ENCODE peak calls at places on chromosomes 7 and 10, in six cellular contexts. E is cardiac fibroblast; W is PC-9; D is ascending aorta; Z is IMR-90; N is effector memory CD4-positive, alpha-beta T cell. R is an unnamed sample.

GRCh38 chr10:114544045-114544659 is 113.9 kb downstream of the ABLIM1 start:
- DNase-seq in E (no peak), W (peak), D (no peak), Z (no peak), N (peak), R (no peak)

GRCh38 chr7:11527707-11528106 is 304.3 kb downstream of the THSD7A start:
- DNase-seq in E (no peak), W (no peak), D (no peak), Z (no peak), N (no peak), R (no peak)

GRCh38 chr7:120405652-120406051 is 132.7 kb downstream of the KCND2 start:
- DNase-seq in E (no peak), W (no peak), D (no peak), Z (no peak), N (no peak), R (no peak)

GRCh38 chr7:95394370-95394769 is 1.8 kb downstream of the PON3 start:
- DNase-seq in E (no peak), W (no peak), D (no peak), Z (no peak), N (no peak), R (no peak)

GRCh38 chr10:79483299-79483698 is 29.0 kb upstream of the EIF5AL1 start:
- DNase-seq in E (no peak), W (no peak), D (no peak), Z (no peak), N (no peak), R (no peak)

GRCh38 chr10:490256-490655 is 199.2 kb downstream of the DIP2C start:
- DNase-seq in E (peak), W (no peak), D (no peak), Z (peak), N (no peak), R (no peak)

GRCh38 chr7:63925626-63926460 is 72.8 kb upstream of the ZNF722 start:
- DNase-seq in E (no peak), W (peak), D (peak), Z (no peak), N (peak), R (no peak)

GRCh38 chr7:73833251-73833919 is 2.6 kb downstream of the CLDN4 start:
- DNase-seq in E (no peak), W (peak), D (no peak), Z (no peak), N (no peak), R (no peak)

GRCh38 chr10:35130588-35131146 is 4.0 kb downstream of the CREM start:
- DNase-seq in E (no peak), W (peak), D (no peak), Z (no peak), N (no peak), R (no peak)

GRCh38 chr10:20302033-20302432 is 485.8 kb downstream of the PLXDC2 start:
- DNase-seq in E (no peak), W (no peak), D (no peak), Z (no peak), N (no peak), R (no peak)

R was measured in chondrocyte.